ENCODE peak calls at places on chromosomes 6 and 20, in five cellular contexts. One of them, this sample, is unnamed.
A peak's percentile ranks its signal among the peaks of the same experiment; 100 is the strongest.

GRCh38 chr6:22613695-22614094 is 44.3 kb downstream of the HDGFL1 start:
- DNase-seq in right lobe of liver: no peak
- DNase-seq in thyroid gland: no peak
- DNase-seq in stomach: no peak
- DNase-seq in uterus: no peak
- DNase-seq in this sample: no peak

GRCh38 chr6:91781946-91782345 is 1195.1 kb upstream of the MAP3K7 start:
- DNase-seq in right lobe of liver: no peak
- DNase-seq in uterus: no peak
- DNase-seq in thyroid gland: no peak
- DNase-seq in stomach: no peak
- DNase-seq in this sample: no peak

GRCh38 chr6:123909989-123910388 is 106.3 kb downstream of the NKAIN2 start:
- DNase-seq in right lobe of liver: no peak
- DNase-seq in thyroid gland: no peak
- DNase-seq in stomach: no peak
- DNase-seq in uterus: no peak
- DNase-seq in this sample: no peak

GRCh38 chr6:161353208-161353613 is 79.3 kb upstream of the AGPAT4 start:
- DNase-seq in stomach: no peak
- DNase-seq in uterus: no peak
- DNase-seq in thyroid gland: peak; percentile 14
- DNase-seq in right lobe of liver: no peak
- DNase-seq in this sample: no peak

GRCh38 chr20:22927537-22927936 is 107.6 kb upstream of the SSTR4 start:
- DNase-seq in thyroid gland: no peak
- DNase-seq in uterus: no peak
- DNase-seq in stomach: no peak
- DNase-seq in right lobe of liver: no peak
- DNase-seq in this sample: no peak

GRCh38 chr6:4397307-4397706 is 261.9 kb upstream of the ECI2 start:
- DNase-seq in stomach: no peak
- DNase-seq in thyroid gland: no peak
- DNase-seq in uterus: no peak
- DNase-seq in right lobe of liver: no peak
- DNase-seq in this sample: no peak

GRCh38 chr6:15036690-15037245 is 209.1 kb upstream of the JARID2 start:
- DNase-seq in uterus: peak; percentile 14
- DNase-seq in thyroid gland: peak; percentile 97
- DNase-seq in right lobe of liver: peak; percentile 93
- DNase-seq in stomach: peak; percentile 39
- DNase-seq in this sample: peak; percentile 44

GRCh38 chr6:43714311-43715055 is 26.9 kb upstream of the MRPS18A start:
- DNase-seq in uterus: peak; percentile 83
- DNase-seq in thyroid gland: no peak
- DNase-seq in right lobe of liver: no peak
- DNase-seq in stomach: no peak
- DNase-seq in this sample: no peak

GRCh38 chr6:144394209-144394608 is 109.1 kb downstream of the UTRN start:
- DNase-seq in right lobe of liver: no peak
- DNase-seq in stomach: no peak
- DNase-seq in thyroid gland: no peak
- DNase-seq in uterus: no peak
- DNase-seq in this sample: no peak

GRCh38 chr6:72032056-72032455 is 145.7 kb downstream of the RIMS1 start:
- DNase-seq in thyroid gland: no peak
- DNase-seq in uterus: no peak
- DNase-seq in right lobe of liver: no peak
- DNase-seq in stomach: no peak
- DNase-seq in this sample: no peak

GRCh38 chr6:49958180-49958579 is 5.8 kb downstream of the DEFB114 start:
- DNase-seq in uterus: no peak
- DNase-seq in right lobe of liver: no peak
- DNase-seq in stomach: no peak
- DNase-seq in thyroid gland: no peak
- DNase-seq in this sample: no peak

GRCh38 chr20:44745560-44746366 is at the start of gene KCNK15:
- DNase-seq in thyroid gland: peak; percentile 42
- DNase-seq in stomach: peak; percentile 62
- DNase-seq in uterus: peak; percentile 66
- DNase-seq in right lobe of liver: no peak
- DNase-seq in this sample: peak; percentile 28

GRCh38 chr20:36093025-36093803 is 61.3 kb upstream of the EPB41L1 start:
- DNase-seq in uterus: peak; percentile 34
- DNase-seq in right lobe of liver: no peak
- DNase-seq in stomach: peak; percentile 83
- DNase-seq in thyroid gland: peak; percentile 86
- DNase-seq in this sample: peak; percentile 76
- H3K4me1 ChIP-seq in uterus: no peaks in the 10 kb centered on the region
- H3K4me1 ChIP-seq in right lobe of liver: no peaks in the 10 kb centered on the region
- H3K4me1 ChIP-seq in stomach: peaks cover 61% of the 10 kb centered on the region
- H3K4me1 ChIP-seq in thyroid gland: peaks cover 38% of the 10 kb centered on the region
- H3K4me1 ChIP-seq in this sample: peaks cover 56% of the 10 kb centered on the region

GRCh38 chr6:156345700-156346099 is 431.5 kb upstream of the ARID1B start:
- DNase-seq in thyroid gland: no peak
- DNase-seq in right lobe of liver: no peak
- DNase-seq in uterus: no peak
- DNase-seq in stomach: no peak
- DNase-seq in this sample: no peak

GRCh38 chr6:156350337-156350736 is 426.8 kb upstream of the ARID1B start:
- DNase-seq in right lobe of liver: no peak
- DNase-seq in thyroid gland: no peak
- DNase-seq in uterus: no peak
- DNase-seq in stomach: no peak
- DNase-seq in this sample: no peak

GRCh38 chr6:156348376-156348775 is 428.8 kb upstream of the ARID1B start:
- DNase-seq in uterus: no peak
- DNase-seq in right lobe of liver: no peak
- DNase-seq in stomach: no peak
- DNase-seq in thyroid gland: peak; percentile 28
- DNase-seq in this sample: no peak

GRCh38 chr6:156351346-156351966 is 425.7 kb upstream of the ARID1B start:
- DNase-seq in stomach: no peak
- DNase-seq in uterus: no peak
- DNase-seq in thyroid gland: no peak
- DNase-seq in right lobe of liver: no peak
- DNase-seq in this sample: no peak

GRCh38 chr6:156347251-156348049 is 429.7 kb upstream of the ARID1B start:
- DNase-seq in uterus: no peak
- DNase-seq in stomach: no peak
- DNase-seq in right lobe of liver: no peak
- DNase-seq in thyroid gland: no peak
- DNase-seq in this sample: no peak
- TF ChIP-seq POLR2A in uterus: no peak
- TF ChIP-seq POLR2A in stomach: no peak
- TF ChIP-seq POLR2A in right lobe of liver: no peak
- TF ChIP-seq POLR2A in thyroid gland: no peak
- TF ChIP-seq POLR2A in this sample: no peak

DNA sequence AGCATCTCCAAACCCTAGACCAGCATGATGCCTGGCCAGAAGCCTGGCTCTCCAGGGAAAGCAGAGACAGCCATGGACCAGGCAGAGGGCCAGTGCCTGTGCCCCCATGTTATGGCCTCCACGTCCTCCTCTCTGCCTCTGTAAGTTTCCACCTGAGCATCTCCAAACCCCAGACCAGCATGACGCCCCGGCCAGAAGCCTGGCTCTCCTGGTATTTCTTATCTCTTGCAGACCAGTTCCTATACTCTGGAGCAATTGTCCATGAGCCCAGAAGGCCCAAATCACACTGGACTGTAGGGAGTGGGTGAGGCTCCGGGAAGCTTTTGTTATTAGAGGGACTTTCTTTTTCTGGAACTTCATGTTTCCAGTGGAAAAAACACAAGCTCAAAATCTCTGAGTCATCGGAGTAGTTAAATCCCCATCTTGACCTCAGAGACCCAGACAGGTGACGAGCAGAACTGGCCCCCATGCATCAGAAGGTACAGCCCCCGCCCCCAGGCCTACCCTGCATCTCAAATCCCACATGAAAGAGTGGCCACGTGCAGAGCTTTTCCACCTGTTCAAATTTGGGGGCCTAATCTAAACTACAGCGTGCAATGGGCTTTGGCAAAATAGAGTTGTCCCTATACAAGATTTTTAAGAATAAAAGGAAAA is 110.2 kb upstream of the FOXQ1 start:
- DNase-seq in thyroid gland: no peak
- DNase-seq in uterus: no peak
- DNase-seq in right lobe of liver: no peak
- DNase-seq in stomach: no peak
- DNase-seq in this sample: no peak
- H3K4me1 ChIP-seq in thyroid gland: peaks cover 46% of the 10 kb centered on the region
- H3K4me1 ChIP-seq in uterus: no peaks in the 10 kb centered on the region
- H3K4me1 ChIP-seq in right lobe of liver: no peaks in the 10 kb centered on the region
- H3K4me1 ChIP-seq in stomach: no peaks in the 10 kb centered on the region
- H3K4me1 ChIP-seq in this sample: no peaks in the 10 kb centered on the region

GRCh38 chr6:159777240-159777904 is 12.0 kb downstream of the TCP1 start:
- DNase-seq in uterus: no peak
- DNase-seq in stomach: no peak
- DNase-seq in thyroid gland: no peak
- DNase-seq in right lobe of liver: no peak
- DNase-seq in this sample: no peak
- TF ChIP-seq POLR2A in uterus: no peak
- TF ChIP-seq POLR2A in stomach: no peak
- TF ChIP-seq POLR2A in thyroid gland: no peak
- TF ChIP-seq POLR2A in right lobe of liver: no peak
- TF ChIP-seq POLR2A in this sample: no peak